ENCODE peak calls at places on chromosomes 5 and 9, in six cellular contexts. C is tibial artery, U is stomach, D is psoas muscle, M is adrenal gland, Z is endodermal cell. K is an unnamed sample.
A peak's percentile ranks its signal among the peaks of the same experiment; 100 is the strongest.

GRCh38 chr5:107422494-107422893 is 248.2 kb downstream of the EFNA5 start:
- DNase-seq in M (no peak), U (no peak), D (no peak), Z (no peak), C (no peak), K (no peak)

GRCh38 chr5:181167814-181168488 is 20.6 kb downstream of the OR2V2 start:
- DNase-seq in Z (peak; percentile 95), D (no peak), M (no peak), C (peak; percentile 20), U (no peak), K (no peak)

GRCh38 chr5:439181-439580 is 3.8 kb upstream of the EXOC3 start:
- DNase-seq in C (peak; percentile 27), M (no peak), U (no peak), Z (peak; percentile 20), D (no peak), K (no peak)

GRCh38 chr9:69433426-69433825 is 108.4 kb downstream of the ENTREP1 start:
- DNase-seq in Z (no peak), C (no peak), D (no peak), U (no peak), M (no peak), K (no peak)

GRCh38 chr5:56861893-56862485 is 46.6 kb downstream of the MAP3K1 start:
- DNase-seq in D (no peak), M (no peak), U (no peak), C (no peak), Z (no peak), K (no peak)

GRCh38 chr5:121366515-121366914 is 485.2 kb upstream of the FTMT start:
- DNase-seq in Z (no peak), D (no peak), M (no peak), U (no peak), C (no peak), K (no peak)

GRCh38 chr9:76230961-76231360 is 163.3 kb downstream of the RFK start:
- DNase-seq in M (no peak), D (no peak), U (no peak), C (no peak), Z (peak; percentile 10), K (no peak)

GRCh38 chr5:60297658-60298057 is 402.3 kb downstream of the DEPDC1B start:
- DNase-seq in M (no peak), Z (no peak), D (no peak), C (no peak), U (no peak), K (no peak)

GRCh38 chr9:6566409-6567139 is 79.0 kb downstream of the GLDC start:
- DNase-seq in D (no peak), U (no peak), M (peak; percentile 81), C (no peak), Z (no peak), K (no peak)

GRCh38 chr5:168607946-168608345 is 28.8 kb upstream of the PANK3 start:
- DNase-seq in Z (peak; percentile 23), D (no peak), C (no peak), U (no peak), M (no peak), K (no peak)

GRCh38 chr9:137429546-137429890 is 6.3 kb downstream of the NOXA1 start:
- DNase-seq in Z (no peak), C (no peak), D (peak; percentile 10), M (no peak), U (no peak), K (no peak)

GRCh38 chr5:470961-471749 is 28.2 kb downstream of the EXOC3 start:
- DNase-seq in D (peak; percentile 24), U (no peak), Z (peak; percentile 47), C (peak; percentile 60), M (no peak), K (peak; percentile 7)

GRCh38 chr5:37189355-37189754 is 59.8 kb downstream of the CPLANE1 start:
- DNase-seq in M (no peak), Z (no peak), C (no peak), D (no peak), U (no peak), K (no peak)

GRCh38 chr9:28810375-28811075 is 1237.2 kb upstream of the C9orf72 start:
- DNase-seq in Z (no peak), M (no peak), U (no peak), D (no peak), C (no peak), K (no peak)

GRCh38 chr5:129771058-129771838 is 23.4 kb downstream of the MINAR2 start:
- DNase-seq in C (peak; percentile 62), U (peak; percentile 46), D (no peak), M (peak; percentile 32), Z (peak; percentile 86), K (no peak)

GRCh38 chr5:92560698-92561361 is 1020.2 kb downstream of the NR2F1-AS1 start:
- DNase-seq in M (no peak), Z (peak; percentile 73), C (no peak), D (no peak), U (no peak), K (no peak)

GRCh38 chr9:129059796-129060785 is 20.8 kb upstream of the DOLPP1 start:
- DNase-seq in U (no peak), M (no peak), D (no peak), C (no peak), Z (peak; percentile 36), K (no peak)

GRCh38 chr9:36738318-36738975 is 165.8 kb downstream of the MELK start:
- DNase-seq in U (no peak), M (no peak), D (no peak), C (no peak), Z (no peak), K (no peak)

GRCh38 chr9:126317513-126317912 is 9.1 kb upstream of the MVB12B start:
- DNase-seq in U (no peak), D (no peak), C (no peak), Z (no peak), M (no peak), K (peak; percentile 44)

GRCh38 chr5:99349842-99350241 is 421.0 kb upstream of the CHD1 start:
- DNase-seq in M (no peak), Z (no peak), U (no peak), C (no peak), D (no peak), K (no peak)

GRCh38 chr5:171316258-171317121 is 7.4 kb downstream of the TLX3 start:
- DNase-seq in Z (peak; percentile 81), D (no peak), U (no peak), M (no peak), C (peak; percentile 56), K (no peak)

GRCh38 chr9:98854206-98854756 is 46.8 kb downstream of the GALNT12 start:
- DNase-seq in Z (no peak), C (no peak), U (no peak), M (no peak), D (no peak), K (no peak)

GRCh38 chr9:36935768-36936497 is 98.1 kb downstream of the PAX5 start:
- DNase-seq in U (peak; percentile 9), D (no peak), M (no peak), C (no peak), Z (peak; percentile 41), K (no peak)

GRCh38 chr5:150309898-150310269 is 7.2 kb upstream of the ARSI start:
- DNase-seq in Z (no peak), U (no peak), M (no peak), C (no peak), D (no peak), K (no peak)

GRCh38 chr9:134735441-134736175 is 94.0 kb downstream of the COL5A1 start:
- DNase-seq in D (peak; percentile 75), Z (no peak), U (peak; percentile 33), M (no peak), C (peak; percentile 84), K (peak; percentile 57)

GRCh38 chr9:134731497-134732391 is 90.1 kb downstream of the COL5A1 start:
- DNase-seq in Z (no peak), D (no peak), M (no peak), U (no peak), C (no peak), K (no peak)

GRCh38 chr9:134732392-134733110 is 90.9 kb downstream of the COL5A1 start:
- DNase-seq in U (no peak), D (no peak), C (no peak), Z (no peak), M (no peak), K (peak; percentile 30)

GRCh38 chr9:134733480-134734232 is 92.1 kb downstream of the COL5A1 start:
- DNase-seq in Z (no peak), U (no peak), M (no peak), C (no peak), D (no peak), K (no peak)

DNA sequence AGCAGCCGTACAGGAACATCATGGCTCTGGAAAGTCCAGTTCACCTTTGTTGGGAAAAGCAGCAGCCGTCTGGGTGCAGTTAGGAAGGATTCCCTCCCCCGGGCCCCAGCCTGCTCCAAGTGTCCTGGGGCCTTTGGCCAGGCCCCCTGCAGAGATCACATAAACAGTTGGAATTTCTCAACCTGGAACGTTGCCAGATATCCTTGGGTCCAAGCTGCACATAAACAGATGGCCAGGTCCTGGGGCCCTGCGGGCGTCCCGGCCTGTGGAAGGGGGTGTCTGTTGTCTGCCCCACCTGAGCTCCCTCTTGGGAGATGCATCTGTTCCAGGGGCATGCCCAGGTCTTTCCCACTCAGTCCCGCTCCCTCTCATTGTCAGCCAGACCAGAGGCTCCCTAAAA is 92.7 kb downstream of the COL5A1 start:
- DNase-seq in Z (no peak), D (peak; percentile 56), U (no peak), M (no peak), C (no peak), K (peak; percentile 56)
- H3K4me1 ChIP-seq in Z (no peaks in the 10 kb centered on the region), D (no peaks in the 10 kb centered on the region), U (peaks cover 80% of the 10 kb centered on the region), M (no peaks in the 10 kb centered on the region), C (peaks cover 10% of the 10 kb centered on the region), K (peaks cover 13% of the 10 kb centered on the region)

DNA sequence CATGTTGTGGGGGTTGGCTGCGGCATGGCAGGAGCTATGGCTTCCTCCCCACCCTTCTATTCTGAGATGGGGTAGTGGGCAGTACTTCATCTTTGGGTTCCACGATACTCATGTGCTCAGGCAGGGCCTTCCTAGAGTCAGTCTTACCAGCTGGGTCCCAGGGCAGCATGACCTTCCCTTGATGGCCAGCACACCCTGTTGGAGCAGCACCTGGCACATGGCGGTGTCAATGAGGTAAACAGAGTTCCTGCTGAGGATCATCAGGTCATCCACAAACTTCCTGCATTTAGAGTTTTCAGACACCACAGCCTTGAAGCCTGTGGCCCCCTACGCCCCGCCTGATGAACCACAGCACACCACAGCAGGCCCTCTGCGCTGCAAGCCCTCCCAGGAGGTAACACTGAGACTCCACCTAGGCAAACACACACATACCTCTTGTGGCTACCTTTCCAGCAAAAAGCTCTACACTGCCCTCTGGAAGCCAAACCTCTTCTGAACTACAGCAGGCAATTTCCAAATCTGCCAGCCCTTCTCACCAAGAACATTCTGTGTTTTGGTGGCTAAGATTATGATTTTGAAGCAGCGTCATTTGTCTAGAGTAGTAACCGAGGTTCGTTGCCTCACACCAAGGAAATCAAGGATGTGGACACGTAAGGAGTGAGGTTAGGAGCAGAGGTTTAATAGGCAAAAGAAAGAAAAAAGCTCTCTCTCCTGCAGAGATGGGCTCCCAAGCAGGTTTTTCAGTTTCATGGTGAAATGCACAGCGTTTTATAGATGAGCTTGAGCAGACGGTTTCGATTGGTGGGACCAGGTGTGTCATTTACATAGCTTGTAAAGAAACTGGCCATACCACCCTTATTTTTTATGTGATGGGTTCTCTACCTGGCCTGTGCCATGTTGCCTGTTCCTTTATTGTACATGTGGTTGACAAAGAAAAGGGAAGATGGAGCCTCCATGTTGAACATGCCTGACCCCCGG is 20.3 kb upstream of the TMEM174 start:
- DNase-seq in C (no peak), M (no peak), D (no peak), U (no peak), Z (peak; percentile 71), K (no peak)
- TF ChIP-seq CTCF in C (no peak), M (no peak), D (no peak), U (no peak), Z (peak; percentile 73), K (no peak)

GRCh38 chr9:134474656-134475050 is 148.4 kb downstream of the RXRA start:
- DNase-seq in M (no peak), U (no peak), C (no peak), Z (no peak), D (no peak), K (no peak)
- H3K27ac ChIP-seq in M (peak overlapping the region; percentile 57), U (peak overlapping the region; percentile 58), C (peak overlapping the region; percentile 77), Z (no peak overlapping the region), D (peak overlapping the region; percentile 30), K (peak overlapping the region; percentile 37)

GRCh38 chr9:133741716-133742115 is 3.6 kb upstream of the SARDH start:
- DNase-seq in C (peak; percentile 56), U (no peak), D (no peak), M (no peak), Z (no peak), K (no peak)
- H3K4me1 ChIP-seq in C (peaks cover 18% of the 10 kb centered on the region), U (peaks cover 21% of the 10 kb centered on the region), D (no peaks in the 10 kb centered on the region), M (no peaks in the 10 kb centered on the region), Z (peaks cover 2% of the 10 kb centered on the region), K (peaks cover 6% of the 10 kb centered on the region)

K was measured in gastrocnemius medialis.